ENCODE peak calls at places on chromosomes 5 and 9, in seven cellular contexts. Y is IMR-90, U is heart left ventricle, H is tibial nerve, R is breast epithelium, L is spleen, K is testis. P is an unnamed sample. For H3K4me1 and H3K27me3, the result is how much of the 10 kb centered on the place peaks cover.

GRCh38 chr5:128408622-128409021 is 129.4 kb downstream of the FBN2 start:
- DNase-seq in K (no peak), U (no peak), H (no peak), L (no peak), Y (peak), R (no peak), P (no peak)

GRCh38 chr5:6568909-6569308 is 63.9 kb downstream of the NSUN2 start:
- DNase-seq in L (no peak), H (no peak), U (no peak), K (no peak), R (no peak), Y (no peak), P (no peak)

GRCh38 chr9:26870292-26870691 is 22.3 kb downstream of the CAAP1 start:
- DNase-seq in H (no peak), Y (peak), U (no peak), R (no peak), L (no peak), K (no peak), P (no peak)

GRCh38 chr9:127311239-127311741 is 46.7 kb downstream of the GARNL3 start:
- DNase-seq in Y (peak), L (no peak), K (peak), H (peak), R (no peak), U (peak), P (peak)

GRCh38 chr5:175880213-175880612 is 8.8 kb downstream of the CPLX2 start:
- DNase-seq in R (no peak), Y (no peak), U (no peak), K (no peak), L (no peak), H (no peak), P (no peak)

GRCh38 chr9:107177857-107178256 is 105.2 kb upstream of the RAD23B start:
- DNase-seq in K (no peak), Y (no peak), U (no peak), R (no peak), L (no peak), H (no peak), P (no peak)

GRCh38 chr5:122312670-122312988 is 592 bp downstream of the SNCAIP start:
- DNase-seq in R (no peak), K (peak), U (peak), Y (peak), L (peak), H (no peak), P (peak)

GRCh38 chr5:69485471-69485870 is 7.1 kb upstream of the OCLN start:
- DNase-seq in K (no peak), U (no peak), R (no peak), H (no peak), Y (no peak), L (no peak), P (peak)

GRCh38 chr9:87099383-87099782 is 152.1 kb upstream of the GAS1 start:
- DNase-seq in U (no peak), R (no peak), K (no peak), Y (no peak), H (no peak), L (no peak), P (no peak)

GRCh38 chr9:78954286-78954685 is 617.5 kb upstream of the TLE4 start:
- DNase-seq in L (no peak), Y (peak), R (no peak), K (no peak), U (no peak), H (no peak), P (no peak)

GRCh38 chr9:91954841-91955471 is 4.9 kb upstream of the ROR2 start:
- DNase-seq in U (no peak), R (no peak), K (peak), H (no peak), Y (peak), L (no peak), P (peak)

GRCh38 chr9:134885647-134886412 is 5.2 kb downstream of the FCN2 start:
- DNase-seq in H (no peak), R (peak), L (no peak), U (no peak), Y (no peak), K (no peak), P (no peak)

GRCh38 chr9:9557804-9558334 is 1054.9 kb downstream of the PTPRD start:
- DNase-seq in H (no peak), K (no peak), L (no peak), R (no peak), U (no peak), Y (no peak), P (no peak)

GRCh38 chr9:76664120-76664519 is 100.1 kb upstream of the PCA3 start:
- DNase-seq in R (no peak), H (no peak), K (no peak), Y (no peak), L (no peak), U (no peak), P (no peak)

GRCh38 chr9:116499434-116499833 is 187.7 kb upstream of the TRIM32 start:
- DNase-seq in U (no peak), R (no peak), Y (no peak), L (no peak), H (no peak), K (no peak), P (no peak)

GRCh38 chr9:33162721-33163311 is 4.3 kb downstream of the B4GALT1 start:
- DNase-seq in K (peak), U (peak), Y (peak), H (peak), R (peak), L (no peak), P (peak)

GRCh38 chr5:173767580-173768266 is 120.4 kb upstream of the CPEB4 start:
- DNase-seq in U (peak), Y (no peak), H (no peak), K (peak), L (no peak), R (peak), P (peak)

GRCh38 chr5:87127956-87128687 is 139.6 kb upstream of the RASA1 start:
- DNase-seq in K (no peak), R (no peak), L (no peak), Y (peak), U (no peak), H (no peak), P (peak)

GRCh38 chr5:141475625-141476131 is at the start of gene PCDHGC3:
- DNase-seq in K (peak), U (peak), R (peak), L (peak), Y (peak), H (peak), P (peak)

GRCh38 chr9:92727716-92728700 is 36.6 kb downstream of the BICD2 start:
- DNase-seq in H (no peak), K (no peak), R (no peak), U (no peak), L (peak), Y (no peak), P (peak)

GRCh38 chr9:37410969-37411785 is 11.3 kb upstream of the GRHPR start:
- DNase-seq in U (no peak), L (peak), Y (peak), K (no peak), R (no peak), H (no peak), P (no peak)

GRCh38 chr5:132012385-132013005 is 1.0 kb upstream of the ACSL6 start:
- DNase-seq in Y (peak), L (peak), R (peak), U (peak), K (peak), H (no peak), P (peak)

GRCh38 chr9:34178698-34179527 is at the start of gene UBAP1:
- DNase-seq in H (peak), L (peak), Y (peak), R (peak), U (peak), K (peak), P (peak)

GRCh38 chr5:98428806-98429205 is 344.7 kb upstream of the RGMB start:
- DNase-seq in H (peak), K (peak), Y (peak), R (peak), L (no peak), U (no peak), P (peak)

GRCh38 chr5:128777052-128777451 is 188.2 kb upstream of the SLC27A6 start:
- DNase-seq in H (no peak), K (no peak), L (no peak), Y (no peak), U (no peak), R (no peak), P (no peak)

GRCh38 chr5:113062869-113063508 is 86.4 kb downstream of the DCP2 start:
- DNase-seq in L (no peak), U (no peak), Y (no peak), R (no peak), K (no peak), H (no peak), P (no peak)
- H3K4me1 ChIP-seq in L (under half), U (under half), Y (under half), R (under half), K (under half), H (under half), P (under half)

DNA sequence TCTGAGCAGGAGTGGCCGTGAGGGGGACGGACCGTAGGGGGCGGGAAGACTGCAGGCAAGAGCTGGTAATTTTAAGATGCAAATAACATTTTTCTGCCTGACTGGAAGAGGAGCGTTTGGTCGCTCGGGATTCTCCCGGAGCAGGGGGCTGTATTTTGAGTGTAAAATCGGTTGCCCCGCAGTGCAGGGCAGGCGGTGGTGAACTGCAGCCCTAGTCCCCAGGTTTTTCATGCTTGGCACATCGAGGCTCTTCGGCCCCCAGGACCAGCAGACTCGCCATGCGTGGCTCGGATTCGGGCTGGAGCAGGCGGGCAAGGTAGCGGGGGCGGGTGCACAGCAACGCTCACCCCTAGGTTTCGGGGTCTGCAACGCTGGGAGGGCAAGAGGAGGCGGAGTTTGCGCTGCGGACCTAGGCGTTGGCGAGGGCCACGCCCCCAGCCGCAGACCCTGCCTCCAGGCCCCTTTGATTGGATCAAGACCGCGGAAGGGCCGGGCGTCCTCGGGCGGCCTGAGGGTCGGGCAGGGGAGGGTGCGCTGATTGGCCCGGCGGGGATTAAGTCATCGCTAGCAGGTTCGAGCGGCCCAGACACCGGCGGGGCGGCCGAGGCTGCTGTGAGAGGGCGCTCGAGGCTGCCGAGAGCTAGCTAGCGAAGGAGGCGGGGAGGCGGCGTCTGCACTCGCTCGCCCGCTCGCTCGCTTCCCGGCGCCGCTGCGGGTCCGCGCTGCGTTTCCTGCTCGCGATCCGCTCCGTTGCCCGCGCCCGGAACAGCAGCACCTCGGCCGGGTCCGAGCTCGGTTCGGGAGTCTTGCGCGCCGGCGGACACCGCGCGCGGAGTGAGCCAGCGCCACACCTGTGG is at the start of gene ARHGAP26:
- DNase-seq in H (peak), K (peak), R (peak), Y (peak), U (peak), L (peak), P (peak)
- TF ChIP-seq POLR2A in H (peak), K (peak), R (peak), Y (peak), U (peak), L (peak), P (peak)

GRCh38 chr9:121434946-121435345 is 64.7 kb downstream of the GGTA1 start:
- DNase-seq in H (no peak), L (no peak), K (no peak), Y (peak), R (no peak), U (no peak), P (no peak)

GRCh38 chr9:121440265-121440664 is 59.4 kb downstream of the GGTA1 start:
- DNase-seq in K (no peak), U (no peak), L (no peak), H (no peak), Y (peak), R (no peak), P (no peak)

GRCh38 chr9:121439016-121439415 is 60.6 kb downstream of the GGTA1 start:
- DNase-seq in L (no peak), R (no peak), H (no peak), Y (no peak), U (no peak), K (no peak), P (no peak)

GRCh38 chr9:121439711-121440110 is 59.9 kb downstream of the GGTA1 start:
- DNase-seq in H (no peak), R (no peak), K (no peak), Y (peak), U (no peak), L (no peak), P (no peak)

DNA sequence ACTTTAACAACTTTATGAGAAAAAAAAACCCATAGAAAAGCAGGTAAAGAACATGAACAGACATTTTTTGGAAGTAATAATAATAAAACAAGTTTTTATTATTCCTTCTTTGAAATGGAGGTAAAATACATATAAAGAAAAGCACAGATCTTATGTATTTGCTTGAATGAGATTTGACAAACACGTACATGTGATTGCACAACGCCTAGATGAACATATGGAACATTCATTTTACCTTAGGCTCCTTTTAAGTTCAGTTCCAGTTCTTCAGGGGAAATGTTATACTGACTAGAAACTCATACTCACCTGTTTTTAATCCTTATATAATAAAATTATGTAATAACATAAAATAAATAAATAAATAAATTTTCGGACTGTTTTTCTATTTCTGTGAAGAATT is 61.8 kb downstream of the GGTA1 start:
- DNase-seq in K (no peak), H (no peak), Y (no peak), L (no peak), U (no peak), R (no peak), P (no peak)
- H3K27me3 ChIP-seq in K (under half), H (under half), Y (under half), L (under half), U (under half), R (under half), P (under half)

DNA sequence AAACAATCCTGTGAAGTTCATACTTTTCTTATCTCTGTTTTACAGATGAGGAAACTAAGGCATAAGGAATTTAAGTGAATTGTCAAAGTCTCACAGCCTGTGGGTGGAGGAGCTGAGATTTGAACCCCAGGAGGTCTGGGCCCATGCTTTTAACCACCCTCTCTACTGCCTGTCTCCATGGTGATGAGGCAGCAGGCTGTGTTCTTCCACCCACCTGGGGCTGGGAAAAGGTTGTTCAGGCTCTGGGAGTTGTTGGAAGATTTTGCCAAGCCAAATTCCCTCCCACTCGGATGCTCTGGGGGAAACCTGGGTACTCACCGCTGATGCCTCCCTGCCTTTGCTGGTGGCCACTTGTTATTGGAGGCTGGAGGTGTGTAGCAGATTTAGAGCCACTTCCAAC is 18.3 kb upstream of the SYNPO start:
- DNase-seq in L (no peak), R (no peak), U (no peak), K (no peak), H (no peak), Y (peak), P (no peak)
- H3K4me1 ChIP-seq in L (half or more), R (under half), U (under half), K (under half), H (half or more), Y (half or more), P (under half)